ENCODE peak calls at places on chromosomes 5 and 9, in nine cellular contexts. One of them, this sample, is unnamed.

GRCh38 chr9:106479679-106480078 is 383.3 kb upstream of the ZNF462 start:
- DNase-seq in lower leg skin: no peak
- DNase-seq in fibroblast of lung: no peak
- DNase-seq in RWPE1: peak; percentile 20
- DNase-seq in H9: no peak
- DNase-seq in stomach: no peak
- DNase-seq in IMR-90: no peak
- DNase-seq in CD8-positive, alpha-beta T cell: no peak
- DNase-seq in neural crest cell: no peak
- DNase-seq in this sample: no peak

GRCh38 chr5:53482717-53483638 is 2.5 kb downstream of the FST start:
- DNase-seq in stomach: peak; percentile 41
- DNase-seq in lower leg skin: peak; percentile 87
- DNase-seq in H9: peak; percentile 81
- DNase-seq in fibroblast of lung: peak; percentile 49
- DNase-seq in CD8-positive, alpha-beta T cell: no peak
- DNase-seq in neural crest cell: peak; percentile 18
- DNase-seq in IMR-90: peak; percentile 53
- DNase-seq in RWPE1: peak; percentile 35
- DNase-seq in this sample: peak; percentile 39

GRCh38 chr9:95060916-95061315 is 256.6 kb downstream of the FANCC start:
- DNase-seq in H9: no peak
- DNase-seq in stomach: no peak
- DNase-seq in RWPE1: no peak
- DNase-seq in neural crest cell: no peak
- DNase-seq in CD8-positive, alpha-beta T cell: no peak
- DNase-seq in IMR-90: no peak
- DNase-seq in lower leg skin: no peak
- DNase-seq in fibroblast of lung: no peak
- DNase-seq in this sample: no peak

GRCh38 chr9:130980526-130980925 is 28.4 kb upstream of the LAMC3 start:
- DNase-seq in RWPE1: no peak
- DNase-seq in fibroblast of lung: no peak
- DNase-seq in IMR-90: no peak
- DNase-seq in lower leg skin: no peak
- DNase-seq in H9: no peak
- DNase-seq in stomach: no peak
- DNase-seq in neural crest cell: no peak
- DNase-seq in CD8-positive, alpha-beta T cell: no peak
- DNase-seq in this sample: no peak

GRCh38 chr5:1732955-1733354 is 66.7 kb downstream of the MRPL36 start:
- DNase-seq in IMR-90: no peak
- DNase-seq in fibroblast of lung: no peak
- DNase-seq in H9: peak; percentile 14
- DNase-seq in neural crest cell: no peak
- DNase-seq in RWPE1: no peak
- DNase-seq in stomach: peak; percentile 9
- DNase-seq in lower leg skin: peak; percentile 68
- DNase-seq in CD8-positive, alpha-beta T cell: no peak
- DNase-seq in this sample: no peak

GRCh38 chr9:135095470-135096407 is 8.3 kb downstream of the OLFM1 start:
- DNase-seq in IMR-90: no peak
- DNase-seq in CD8-positive, alpha-beta T cell: no peak
- DNase-seq in lower leg skin: no peak
- DNase-seq in fibroblast of lung: no peak
- DNase-seq in H9: no peak
- DNase-seq in stomach: no peak
- DNase-seq in RWPE1: no peak
- DNase-seq in neural crest cell: no peak
- DNase-seq in this sample: no peak

GRCh38 chr9:2281031-2281802 is 266.1 kb downstream of the SMARCA2 start:
- DNase-seq in lower leg skin: no peak
- DNase-seq in fibroblast of lung: no peak
- DNase-seq in CD8-positive, alpha-beta T cell: no peak
- DNase-seq in H9: peak; percentile 92
- DNase-seq in IMR-90: peak; percentile 8
- DNase-seq in neural crest cell: no peak
- DNase-seq in stomach: no peak
- DNase-seq in RWPE1: peak; percentile 5
- DNase-seq in this sample: no peak

GRCh38 chr5:146458894-146459293 is 11.8 kb downstream of the TCERG1 start:
- DNase-seq in neural crest cell: no peak
- DNase-seq in H9: no peak
- DNase-seq in fibroblast of lung: no peak
- DNase-seq in stomach: no peak
- DNase-seq in IMR-90: no peak
- DNase-seq in CD8-positive, alpha-beta T cell: no peak
- DNase-seq in lower leg skin: no peak
- DNase-seq in RWPE1: no peak
- DNase-seq in this sample: no peak

GRCh38 chr5:151503999-151504398 is 56.6 kb downstream of the SLC36A1 start:
- DNase-seq in stomach: no peak
- DNase-seq in IMR-90: no peak
- DNase-seq in CD8-positive, alpha-beta T cell: no peak
- DNase-seq in RWPE1: no peak
- DNase-seq in fibroblast of lung: no peak
- DNase-seq in H9: no peak
- DNase-seq in lower leg skin: peak; percentile 57
- DNase-seq in neural crest cell: no peak
- DNase-seq in this sample: no peak

GRCh38 chr5:72194846-72195245 is 87.6 kb downstream of the MAP1B start:
- DNase-seq in CD8-positive, alpha-beta T cell: no peak
- DNase-seq in fibroblast of lung: no peak
- DNase-seq in neural crest cell: no peak
- DNase-seq in RWPE1: no peak
- DNase-seq in H9: no peak
- DNase-seq in lower leg skin: no peak
- DNase-seq in stomach: no peak
- DNase-seq in IMR-90: no peak
- DNase-seq in this sample: no peak

GRCh38 chr5:26482817-26483375 is 555.5 kb downstream of the CDH9 start:
- DNase-seq in neural crest cell: peak; percentile 29
- DNase-seq in CD8-positive, alpha-beta T cell: no peak
- DNase-seq in fibroblast of lung: no peak
- DNase-seq in lower leg skin: no peak
- DNase-seq in IMR-90: no peak
- DNase-seq in H9: peak; percentile 81
- DNase-seq in stomach: no peak
- DNase-seq in RWPE1: peak; percentile 63
- DNase-seq in this sample: peak; percentile 1

GRCh38 chr9:121463026-121463827 is 36.4 kb downstream of the GGTA1 start:
- DNase-seq in stomach: peak; percentile 42
- DNase-seq in fibroblast of lung: no peak
- DNase-seq in H9: peak; percentile 73
- DNase-seq in CD8-positive, alpha-beta T cell: no peak
- DNase-seq in IMR-90: peak; percentile 18
- DNase-seq in RWPE1: no peak
- DNase-seq in lower leg skin: no peak
- DNase-seq in neural crest cell: peak; percentile 47
- DNase-seq in this sample: peak; percentile 13

GRCh38 chr5:28499764-28500290 is 1461.4 kb upstream of the CDH9 start:
- DNase-seq in IMR-90: no peak
- DNase-seq in neural crest cell: no peak
- DNase-seq in lower leg skin: no peak
- DNase-seq in stomach: no peak
- DNase-seq in CD8-positive, alpha-beta T cell: no peak
- DNase-seq in RWPE1: peak; percentile 2
- DNase-seq in H9: no peak
- DNase-seq in fibroblast of lung: no peak
- DNase-seq in this sample: no peak

GRCh38 chr9:133656211-133657119 is 20.3 kb downstream of the DBH start:
- DNase-seq in CD8-positive, alpha-beta T cell: peak; percentile 40
- DNase-seq in lower leg skin: no peak
- DNase-seq in RWPE1: no peak
- DNase-seq in stomach: no peak
- DNase-seq in H9: no peak
- DNase-seq in fibroblast of lung: no peak
- DNase-seq in neural crest cell: no peak
- DNase-seq in IMR-90: no peak
- DNase-seq in this sample: no peak

GRCh38 chr9:81595887-81596558 is 93.3 kb downstream of the TLE1 start:
- DNase-seq in IMR-90: no peak
- DNase-seq in CD8-positive, alpha-beta T cell: no peak
- DNase-seq in fibroblast of lung: no peak
- DNase-seq in H9: peak; percentile 80
- DNase-seq in RWPE1: no peak
- DNase-seq in lower leg skin: no peak
- DNase-seq in neural crest cell: no peak
- DNase-seq in stomach: no peak
- DNase-seq in this sample: no peak

GRCh38 chr9:98795970-98796363 is 388 bp downstream of the ANKS6 start:
- DNase-seq in H9: no peak
- DNase-seq in IMR-90: no peak
- DNase-seq in fibroblast of lung: no peak
- DNase-seq in stomach: peak; percentile 46
- DNase-seq in CD8-positive, alpha-beta T cell: no peak
- DNase-seq in neural crest cell: no peak
- DNase-seq in lower leg skin: peak; percentile 85
- DNase-seq in RWPE1: peak; percentile 66
- DNase-seq in this sample: no peak
- TF ChIP-seq CTCF in H9: no peak
- TF ChIP-seq CTCF in IMR-90: no peak
- TF ChIP-seq CTCF in fibroblast of lung: no peak
- TF ChIP-seq CTCF in stomach: no peak
- TF ChIP-seq CTCF in CD8-positive, alpha-beta T cell: no peak
- TF ChIP-seq CTCF in neural crest cell: no peak
- TF ChIP-seq CTCF in lower leg skin: no peak
- TF ChIP-seq CTCF in RWPE1: no peak
- TF ChIP-seq CTCF in this sample: no peak

GRCh38 chr5:115378754-115379153 is 82.3 kb upstream of the CCDC112 start:
- DNase-seq in H9: no peak
- DNase-seq in RWPE1: no peak
- DNase-seq in CD8-positive, alpha-beta T cell: no peak
- DNase-seq in neural crest cell: no peak
- DNase-seq in IMR-90: no peak
- DNase-seq in stomach: no peak
- DNase-seq in lower leg skin: no peak
- DNase-seq in fibroblast of lung: no peak
- DNase-seq in this sample: no peak

GRCh38 chr5:115375922-115376321 is 79.5 kb upstream of the CCDC112 start:
- DNase-seq in RWPE1: no peak
- DNase-seq in neural crest cell: no peak
- DNase-seq in IMR-90: peak; percentile 61
- DNase-seq in CD8-positive, alpha-beta T cell: no peak
- DNase-seq in fibroblast of lung: peak; percentile 92
- DNase-seq in H9: no peak
- DNase-seq in lower leg skin: no peak
- DNase-seq in stomach: no peak
- DNase-seq in this sample: peak; percentile 57

GRCh38 chr5:115374057-115374775 is 77.8 kb upstream of the CCDC112 start:
- DNase-seq in CD8-positive, alpha-beta T cell: no peak
- DNase-seq in neural crest cell: no peak
- DNase-seq in lower leg skin: no peak
- DNase-seq in H9: no peak
- DNase-seq in fibroblast of lung: no peak
- DNase-seq in RWPE1: no peak
- DNase-seq in stomach: no peak
- DNase-seq in IMR-90: no peak
- DNase-seq in this sample: no peak

GRCh38 chr5:115379622-115380344 is 83.3 kb upstream of the CCDC112 start:
- DNase-seq in RWPE1: peak; percentile 83
- DNase-seq in neural crest cell: no peak
- DNase-seq in fibroblast of lung: no peak
- DNase-seq in H9: no peak
- DNase-seq in stomach: peak; percentile 75
- DNase-seq in CD8-positive, alpha-beta T cell: no peak
- DNase-seq in lower leg skin: no peak
- DNase-seq in IMR-90: no peak
- DNase-seq in this sample: no peak

GRCh38 chr5:115377468-115378217 is 81.2 kb upstream of the CCDC112 start:
- DNase-seq in lower leg skin: no peak
- DNase-seq in RWPE1: peak; percentile 78
- DNase-seq in neural crest cell: no peak
- DNase-seq in IMR-90: peak; percentile 94
- DNase-seq in CD8-positive, alpha-beta T cell: no peak
- DNase-seq in stomach: no peak
- DNase-seq in fibroblast of lung: peak; percentile 89
- DNase-seq in H9: no peak
- DNase-seq in this sample: peak; percentile 90
- TF ChIP-seq CTCF in lower leg skin: no peak
- TF ChIP-seq CTCF in RWPE1: no peak
- TF ChIP-seq CTCF in neural crest cell: no peak
- TF ChIP-seq CTCF in IMR-90: peak; percentile 48
- TF ChIP-seq CTCF in CD8-positive, alpha-beta T cell: no peak
- TF ChIP-seq CTCF in stomach: no peak
- TF ChIP-seq CTCF in fibroblast of lung: peak; percentile 45
- TF ChIP-seq CTCF in H9: no peak
- TF ChIP-seq CTCF in this sample: peak; percentile 41

GRCh38 chr5:177311361-177311722 is 356 bp downstream of the MXD3 start:
- DNase-seq in IMR-90: no peak
- DNase-seq in RWPE1: no peak
- DNase-seq in CD8-positive, alpha-beta T cell: no peak
- DNase-seq in neural crest cell: no peak
- DNase-seq in H9: peak; percentile 51
- DNase-seq in fibroblast of lung: no peak
- DNase-seq in lower leg skin: peak; percentile 85
- DNase-seq in stomach: no peak
- DNase-seq in this sample: no peak
- TF ChIP-seq CTCF in IMR-90: no peak
- TF ChIP-seq CTCF in RWPE1: no peak
- TF ChIP-seq CTCF in CD8-positive, alpha-beta T cell: no peak
- TF ChIP-seq CTCF in neural crest cell: no peak
- TF ChIP-seq CTCF in H9: no peak
- TF ChIP-seq CTCF in fibroblast of lung: no peak
- TF ChIP-seq CTCF in lower leg skin: no peak
- TF ChIP-seq CTCF in stomach: no peak
- TF ChIP-seq CTCF in this sample: no peak

GRCh38 chr9:89949116-89949515 is 344.3 kb downstream of the GADD45G start:
- DNase-seq in RWPE1: no peak
- DNase-seq in lower leg skin: no peak
- DNase-seq in IMR-90: no peak
- DNase-seq in fibroblast of lung: no peak
- DNase-seq in H9: no peak
- DNase-seq in neural crest cell: no peak
- DNase-seq in stomach: no peak
- DNase-seq in CD8-positive, alpha-beta T cell: no peak
- DNase-seq in this sample: no peak

GRCh38 chr9:89945133-89945532 is 340.3 kb downstream of the GADD45G start:
- DNase-seq in neural crest cell: no peak
- DNase-seq in IMR-90: no peak
- DNase-seq in lower leg skin: peak; percentile 28
- DNase-seq in H9: peak; percentile 54
- DNase-seq in RWPE1: no peak
- DNase-seq in fibroblast of lung: no peak
- DNase-seq in stomach: no peak
- DNase-seq in CD8-positive, alpha-beta T cell: no peak
- DNase-seq in this sample: no peak

GRCh38 chr9:89943728-89944127 is 338.9 kb downstream of the GADD45G start:
- DNase-seq in CD8-positive, alpha-beta T cell: no peak
- DNase-seq in RWPE1: no peak
- DNase-seq in stomach: no peak
- DNase-seq in fibroblast of lung: no peak
- DNase-seq in IMR-90: no peak
- DNase-seq in lower leg skin: no peak
- DNase-seq in H9: no peak
- DNase-seq in neural crest cell: no peak
- DNase-seq in this sample: no peak

GRCh38 chr9:89943309-89943708 is 338.5 kb downstream of the GADD45G start:
- DNase-seq in stomach: no peak
- DNase-seq in lower leg skin: peak; percentile 48
- DNase-seq in CD8-positive, alpha-beta T cell: no peak
- DNase-seq in RWPE1: no peak
- DNase-seq in fibroblast of lung: no peak
- DNase-seq in H9: no peak
- DNase-seq in neural crest cell: no peak
- DNase-seq in IMR-90: no peak
- DNase-seq in this sample: no peak

GRCh38 chr9:89946741-89947140 is 341.9 kb downstream of the GADD45G start:
- DNase-seq in stomach: no peak
- DNase-seq in IMR-90: no peak
- DNase-seq in H9: no peak
- DNase-seq in RWPE1: no peak
- DNase-seq in fibroblast of lung: no peak
- DNase-seq in lower leg skin: no peak
- DNase-seq in CD8-positive, alpha-beta T cell: no peak
- DNase-seq in neural crest cell: no peak
- DNase-seq in this sample: no peak
- TF ChIP-seq CTCF in stomach: no peak
- TF ChIP-seq CTCF in IMR-90: no peak
- TF ChIP-seq CTCF in H9: no peak
- TF ChIP-seq CTCF in RWPE1: no peak
- TF ChIP-seq CTCF in fibroblast of lung: no peak
- TF ChIP-seq CTCF in lower leg skin: no peak
- TF ChIP-seq CTCF in CD8-positive, alpha-beta T cell: no peak
- TF ChIP-seq CTCF in neural crest cell: no peak
- TF ChIP-seq CTCF in this sample: no peak

This sample was measured in fibroblast of villous mesenchyme.